ENCODE peak calls at places on chromosomes 5 and 9, in eight cellular contexts. D, F, N, K, E, R, X and A are unnamed samples. For H3K4me1, the result is how much of the 10 kb centered on the place peaks cover.

GRCh38 chr9:693460-694390 is 147.8 kb upstream of the DMRT1 start:
- DNase-seq in K (no peak), E (peak), D (no peak), N (no peak), X (no peak), R (no peak), F (no peak), A (no peak)

GRCh38 chr9:1591310-1591709 is 423.8 kb upstream of the SMARCA2 start:
- DNase-seq in K (no peak), F (no peak), E (no peak), N (no peak), X (no peak), R (no peak), D (no peak), A (no peak)

GRCh38 chr5:91225848-91226686 is 157.1 kb downstream of the ARRDC3 start:
- DNase-seq in K (no peak), E (no peak), N (peak), D (peak), F (peak), X (peak), R (peak), A (no peak)

GRCh38 chr5:139385061-139385889 is 2.2 kb upstream of the SLC23A1 start:
- DNase-seq in N (peak), R (no peak), K (peak), D (no peak), X (no peak), F (no peak), E (no peak), A (peak)

GRCh38 chr5:43603535-43604363 is 769 bp downstream of the NNT start:
- DNase-seq in K (peak), F (peak), N (peak), D (peak), R (peak), X (peak), E (peak), A (peak)

GRCh38 chr9:91405343-91406077 is 18.1 kb downstream of the NFIL3 start:
- DNase-seq in R (no peak), F (no peak), N (no peak), X (no peak), E (no peak), D (no peak), K (no peak), A (no peak)

GRCh38 chr5:157540124-157540523 is 35.5 kb downstream of the ADAM19 start:
- DNase-seq in N (no peak), K (no peak), D (no peak), R (no peak), F (no peak), X (no peak), E (no peak), A (no peak)

GRCh38 chr9:27870404-27870803 is 297.1 kb upstream of the C9orf72 start:
- DNase-seq in F (no peak), R (no peak), D (no peak), E (no peak), N (peak), X (no peak), K (no peak), A (no peak)

GRCh38 chr5:112248643-112249042 is 170.4 kb downstream of the EPB41L4A start:
- DNase-seq in E (no peak), X (no peak), F (no peak), N (no peak), R (no peak), D (no peak), K (no peak), A (no peak)

GRCh38 chr9:93060746-93061259 is 2.3 kb downstream of the SUSD3 start:
- DNase-seq in N (no peak), E (no peak), R (peak), X (no peak), F (no peak), D (no peak), K (no peak), A (peak)

GRCh38 chr9:136900988-136901515 is 14.7 kb downstream of the TRAF2 start:
- DNase-seq in F (no peak), R (peak), K (no peak), D (no peak), E (no peak), N (peak), X (no peak), A (peak)

GRCh38 chr5:62714246-62714645 is 135.6 kb downstream of the LRRC70 start:
- DNase-seq in X (no peak), D (no peak), E (no peak), F (no peak), R (no peak), N (no peak), K (no peak), A (no peak)

GRCh38 chr5:143016777-143017374 is 246.7 kb downstream of the ARHGAP26 start:
- DNase-seq in D (peak), X (no peak), F (peak), K (no peak), R (no peak), E (no peak), N (peak), A (no peak)

GRCh38 chr5:52452098-52452497 is 335.6 kb upstream of the ITGA1 start:
- DNase-seq in K (no peak), N (no peak), R (no peak), F (no peak), E (no peak), X (no peak), D (no peak), A (no peak)

GRCh38 chr9:135093111-135093510 is 5.6 kb downstream of the OLFM1 start:
- DNase-seq in F (no peak), X (peak), D (no peak), K (no peak), R (no peak), N (no peak), E (no peak), A (no peak)

GRCh38 chr5:154071799-154072781 is 33.3 kb downstream of the MFAP3 start:
- DNase-seq in K (peak), R (peak), E (peak), N (peak), F (peak), X (peak), D (peak), A (peak)

GRCh38 chr5:98927242-98927987 is 1.4 kb downstream of the CHD1 start:
- DNase-seq in E (peak), R (no peak), X (no peak), D (peak), F (peak), N (peak), K (peak), A (peak)

GRCh38 chr5:112694853-112695709 is 42.6 kb upstream of the APC start:
- DNase-seq in N (peak), D (no peak), R (no peak), F (no peak), K (no peak), E (no peak), X (no peak), A (no peak)

GRCh38 chr9:87713278-87713989 is 12.5 kb upstream of the CTSL start:
- DNase-seq in E (peak), D (no peak), X (no peak), K (no peak), R (peak), F (no peak), N (peak), A (peak)

GRCh38 chr9:114367823-114368609 is 19.8 kb downstream of the AKNA start:
- DNase-seq in F (no peak), R (no peak), D (no peak), K (peak), N (no peak), E (no peak), X (no peak), A (no peak)

GRCh38 chr5:57895766-57896165 is 413.2 kb upstream of the ACTBL2 start:
- DNase-seq in K (no peak), R (no peak), N (no peak), D (no peak), X (no peak), E (no peak), F (no peak), A (no peak)

GRCh38 chr5:9094582-9094981 is 451.3 kb downstream of the SEMA5A start:
- DNase-seq in R (no peak), E (no peak), D (no peak), K (no peak), X (no peak), F (no peak), N (no peak), A (no peak)

GRCh38 chr5:77431286-77431685 is 60.8 kb downstream of the WDR41 start:
- DNase-seq in X (no peak), E (no peak), K (no peak), R (no peak), F (no peak), D (no peak), N (peak), A (no peak)

GRCh38 chr9:87607859-87608258 is 110.2 kb downstream of the DAPK1 start:
- DNase-seq in E (no peak), X (no peak), R (no peak), K (no peak), F (no peak), N (no peak), D (no peak), A (no peak)

GRCh38 chr5:318341-318897 is 3.1 kb upstream of the AHRR start:
- DNase-seq in N (peak), R (no peak), K (no peak), D (no peak), F (no peak), X (no peak), E (no peak), A (peak)

GRCh38 chr5:57841671-57842375 is 359.2 kb upstream of the ACTBL2 start:
- DNase-seq in R (no peak), X (no peak), N (peak), F (no peak), K (no peak), E (no peak), D (peak), A (peak)

GRCh38 chr9:15416880-15417279 is 5.8 kb upstream of the SNAPC3 start:
- DNase-seq in X (no peak), R (no peak), D (peak), K (no peak), E (no peak), N (peak), F (no peak), A (no peak)

GRCh38 chr5:43917925-43918324 is 314.9 kb downstream of the NNT start:
- DNase-seq in X (no peak), K (peak), F (no peak), D (no peak), R (no peak), E (no peak), N (no peak), A (no peak)

GRCh38 chr5:33854733-33855151 is 37.0 kb downstream of the ADAMTS12 start:
- DNase-seq in F (no peak), X (no peak), R (no peak), E (peak), D (peak), K (no peak), N (no peak), A (peak)

GRCh38 chr9:20570756-20571155 is 51.5 kb downstream of the MLLT3 start:
- DNase-seq in X (no peak), R (no peak), N (peak), E (no peak), D (no peak), K (no peak), F (no peak), A (peak)

GRCh38 chr9:93419023-93419422 is 32.5 kb upstream of the FAM120A start:
- DNase-seq in X (no peak), N (no peak), K (no peak), D (no peak), F (no peak), R (no peak), E (no peak), A (no peak)

GRCh38 chr9:87850405-87850804 is 32.3 kb upstream of the SPATA31E1 start:
- DNase-seq in R (no peak), N (peak), K (no peak), E (no peak), X (no peak), F (no peak), D (no peak), A (peak)

GRCh38 chr9:109031241-109031640 is 17.9 kb upstream of the CTNNAL1 start:
- DNase-seq in K (no peak), F (no peak), X (no peak), N (peak), R (no peak), E (no peak), D (no peak), A (no peak)

GRCh38 chr9:90025816-90026215 is 421.0 kb downstream of the GADD45G start:
- DNase-seq in K (peak), X (no peak), D (no peak), F (no peak), E (no peak), R (no peak), N (peak), A (no peak)

DNA sequence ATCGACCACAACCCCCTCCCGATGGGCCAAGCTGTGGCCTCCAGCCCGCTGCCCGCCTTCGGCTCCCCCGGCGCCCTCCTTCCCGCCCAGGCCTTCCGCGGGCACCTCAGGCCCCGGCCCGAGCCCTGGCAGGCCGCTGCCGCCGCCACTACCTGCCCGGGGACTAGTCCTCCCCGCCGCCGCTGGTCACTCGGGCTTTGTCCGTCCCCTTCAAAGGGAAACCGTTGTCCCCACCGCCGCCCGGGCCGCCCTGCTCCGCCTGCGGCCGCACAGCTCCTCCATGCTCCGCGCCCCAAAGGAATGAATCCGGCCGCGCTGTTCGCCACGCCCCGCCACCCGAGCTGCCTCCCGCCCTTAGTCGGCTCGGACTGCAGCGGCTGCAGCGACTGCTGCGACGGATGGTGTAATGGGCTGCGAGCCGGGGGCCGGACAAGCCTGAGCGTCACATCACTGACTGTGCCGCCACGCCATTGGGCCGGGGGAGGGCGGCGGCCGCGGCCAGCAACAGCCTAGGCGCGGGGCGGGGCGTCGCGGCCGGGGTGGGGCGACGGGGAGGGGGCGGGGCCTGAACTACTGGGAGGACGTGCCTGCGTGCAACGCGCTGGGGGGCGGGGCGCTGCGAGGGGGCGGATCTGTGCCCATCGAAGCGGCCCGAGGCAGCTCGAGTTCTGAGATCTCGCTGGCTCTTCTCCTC is at the start of gene FEM1C:
- DNase-seq in R (peak), N (peak), X (peak), K (peak), D (peak), E (peak), F (peak), A (peak)
- H3K4me1 ChIP-seq in R (under half), N (under half), X (under half), K (under half), D (under half), E (under half), F (under half), A (under half)

GRCh38 chr5:178208540-178209227 is 4.4 kb downstream of the HNRNPAB start:
- DNase-seq in N (no peak), D (no peak), F (no peak), R (no peak), E (no peak), K (peak), X (no peak), A (peak)
- H3K4me3 ChIP-seq in N (no peak), D (no peak), F (no peak), R (no peak), E (no peak), K (no peak), X (no peak), A (no peak)

GRCh38 chr5:2011481-2012411 is 129.0 kb upstream of the IRX4 start:
- DNase-seq in F (no peak), E (no peak), N (no peak), K (no peak), X (no peak), R (no peak), D (no peak), A (no peak)

GRCh38 chr5:2012885-2013284 is 130.2 kb upstream of the IRX4 start:
- DNase-seq in D (no peak), R (no peak), E (no peak), N (no peak), X (no peak), K (no peak), F (no peak), A (no peak)

GRCh38 chr5:2015116-2015848 is 132.6 kb upstream of the IRX4 start:
- DNase-seq in R (no peak), N (no peak), F (no peak), D (peak), X (no peak), E (no peak), K (no peak), A (no peak)

GRCh38 chr5:2014058-2014610 is 131.4 kb upstream of the IRX4 start:
- DNase-seq in E (no peak), D (no peak), X (no peak), K (no peak), F (no peak), R (no peak), N (no peak), A (no peak)

GRCh38 chr5:2013301-2014057 is 130.8 kb upstream of the IRX4 start:
- DNase-seq in E (no peak), D (peak), R (no peak), F (no peak), N (no peak), X (no peak), K (no peak), A (no peak)
- H3K4me1 ChIP-seq in E (under half), D (under half), R (under half), F (under half), N (under half), X (under half), K (under half), A (under half)

GRCh38 chr9:96021616-96022444 is 146.3 kb downstream of the ERCC6L2 start:
- DNase-seq in K (no peak), F (no peak), D (peak), N (no peak), E (peak), R (no peak), X (no peak), A (no peak)
- H3K4me3 ChIP-seq in K (peak), F (peak), D (peak), N (peak), E (peak), R (peak), X (peak), A (peak)

GRCh38 chr5:141609044-141609443 is 9.8 kb downstream of the DIAPH1 start:
- DNase-seq in E (no peak), F (no peak), X (no peak), R (no peak), D (no peak), N (no peak), K (no peak), A (no peak)
- H3K4me1 ChIP-seq in E (under half), F (half or more), X (half or more), R (half or more), D (under half), N (under half), K (half or more), A (under half)

GRCh38 chr5:88899338-88899737 is 16.4 kb upstream of the MEF2C start:
- DNase-seq in F (no peak), K (no peak), E (no peak), R (no peak), D (no peak), N (no peak), X (no peak), A (no peak)
- H3K4me3 ChIP-seq in F (no peak), K (no peak), E (no peak), R (no peak), D (no peak), N (no peak), X (no peak), A (no peak)

GRCh38 chr5:151081426-151082273 is 816 bp upstream of the TNIP1 start:
- DNase-seq in R (no peak), K (peak), D (peak), X (no peak), E (no peak), F (no peak), N (no peak), A (no peak)
- H3K4me1 ChIP-seq in R (half or more), K (half or more), D (under half), X (under half), E (under half), F (half or more), N (half or more), A (under half)

DNA sequence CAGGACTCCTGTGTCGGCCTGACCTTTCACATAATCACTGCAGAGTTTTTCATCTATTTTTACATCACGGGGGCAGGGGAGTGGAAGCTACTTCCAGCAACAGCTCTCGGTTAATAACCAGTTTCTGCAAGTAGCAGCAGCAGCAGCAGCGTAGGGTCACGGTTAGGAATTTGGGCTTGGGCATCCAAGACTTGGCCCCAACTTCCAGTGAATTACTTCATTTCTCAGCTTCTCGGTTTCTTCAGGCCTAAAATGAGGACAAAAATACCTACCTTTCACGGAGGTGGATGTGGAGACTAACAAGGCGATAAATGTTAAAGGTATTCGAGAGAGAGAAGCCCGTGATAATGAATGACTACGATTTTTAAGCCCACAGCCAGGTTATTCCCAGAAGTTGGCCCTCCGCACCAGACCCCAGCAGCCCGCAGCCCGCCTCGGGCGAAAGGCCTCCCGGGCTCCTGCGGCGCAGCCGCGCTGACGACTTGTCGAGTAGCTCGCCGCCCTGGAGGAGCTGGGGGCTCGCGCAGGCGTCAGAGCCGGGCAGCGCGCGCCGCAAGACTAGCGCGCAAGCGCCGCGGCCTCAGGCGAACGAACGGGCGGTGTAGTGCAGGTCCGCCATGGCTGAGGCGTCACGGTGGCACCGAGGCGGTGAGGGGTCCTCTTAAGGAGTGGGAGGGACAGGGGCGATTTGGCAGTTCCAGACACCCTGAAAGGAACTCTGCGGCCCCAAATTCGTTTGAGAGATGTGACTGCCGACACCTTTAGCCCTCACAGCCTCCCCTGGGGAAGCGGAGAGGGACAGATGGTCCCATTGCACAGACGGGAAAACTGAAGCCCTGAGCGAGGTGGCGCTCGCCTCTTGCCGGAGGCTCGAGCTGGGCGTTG is at the start of gene PKD2L2:
- DNase-seq in D (peak), R (peak), K (peak), E (peak), N (peak), F (peak), X (peak), A (peak)
- H3K4me3 ChIP-seq in D (no peak), R (peak), K (peak), E (peak), N (peak), F (peak), X (peak), A (peak)

DNA sequence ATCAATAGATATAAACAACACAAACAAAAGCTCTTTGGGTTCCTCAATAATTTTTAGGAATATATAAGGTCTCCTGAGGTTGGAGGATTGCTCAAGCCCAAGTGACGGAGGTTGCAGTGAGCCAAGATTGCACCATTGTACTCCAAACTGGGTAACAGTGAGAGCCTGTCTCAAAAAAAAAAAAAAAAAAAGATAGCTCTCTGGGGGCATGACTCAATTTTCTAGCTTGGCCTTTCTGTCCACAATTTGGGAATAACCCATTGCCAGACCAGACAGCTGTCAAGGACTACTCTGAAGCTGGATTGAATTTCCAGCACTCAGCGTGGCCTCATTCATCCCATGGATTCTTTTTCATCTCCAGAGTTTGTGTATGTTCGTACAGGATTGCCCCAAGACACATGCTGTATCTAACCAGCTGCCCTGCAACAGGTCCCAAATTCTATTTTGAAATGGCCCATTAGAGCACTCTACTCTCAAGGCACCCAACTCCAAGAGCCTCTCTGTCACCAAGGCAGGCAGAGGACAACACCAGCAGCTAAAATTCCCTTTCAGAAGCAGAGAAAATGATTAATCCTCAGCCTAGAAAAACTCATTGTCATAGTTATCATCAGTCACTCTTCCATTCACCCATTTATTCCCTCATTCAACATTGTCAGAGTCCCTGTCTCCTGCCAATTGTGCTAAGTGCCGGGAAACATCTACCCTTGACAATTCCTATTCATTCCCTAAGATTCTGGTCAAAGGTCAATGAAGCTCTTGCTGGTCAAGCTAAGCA is 8.7 kb downstream of the FAM193B start:
- DNase-seq in E (peak), X (no peak), R (peak), K (no peak), N (peak), D (no peak), F (no peak), A (peak)
- H3K4me1 ChIP-seq in E (under half), X (under half), R (under half), K (under half), N (under half), D (under half), F (under half), A (under half)